ENCODE peak calls at places on chromosomes 16 and 17, in nine cellular contexts. H is OCI-LY7, Z is fibroblast of lung, M is HFFc6, F is psoas muscle, Q is BE2C, R is MM.1S, K is tibial nerve, S is IMR-90. G is an unnamed sample.

GRCh38 chr16:67562526-67562917 is at the start of gene CTCF:
- DNase-seq in H (peak), Z (peak), M (peak), F (peak), Q (peak), R (peak), K (peak), S (peak), G (peak)

GRCh38 chr16:88754912-88755744 is 29.9 kb downstream of the PIEZO1 start:
- DNase-seq in H (peak), Z (peak), M (peak), F (no peak), Q (no peak), R (no peak), K (no peak), S (peak), G (no peak)

GRCh38 chr16:12298285-12298684 is 321.8 kb downstream of the SNX29 start:
- DNase-seq in H (no peak), Z (no peak), M (no peak), F (no peak), Q (no peak), R (no peak), K (no peak), S (no peak), G (no peak)

GRCh38 chr16:69820926-69821541 is 58.9 kb downstream of the WWP2 start:
- DNase-seq in H (no peak), Z (peak), M (no peak), F (peak), Q (no peak), R (no peak), K (no peak), S (peak), G (no peak)

GRCh38 chr16:85871756-85872155 is 27.2 kb upstream of the IRF8 start:
- DNase-seq in H (no peak), Z (no peak), M (no peak), F (no peak), Q (no peak), R (no peak), K (no peak), S (no peak), G (no peak)

GRCh38 chr17:75763613-75764416 is 1.2 kb downstream of the GALK1 start:
- DNase-seq in H (no peak), Z (no peak), M (no peak), F (no peak), Q (no peak), R (no peak), K (no peak), S (no peak), G (no peak)

GRCh38 chr17:66281671-66282369 is 20.6 kb upstream of the PRKCA start:
- DNase-seq in H (no peak), Z (peak), M (no peak), F (no peak), Q (no peak), R (no peak), K (no peak), S (no peak), G (no peak)

GRCh38 chr16:48284772-48285409 is 37.6 kb upstream of the ABCC11 start:
- DNase-seq in H (no peak), Z (peak), M (no peak), F (no peak), Q (no peak), R (peak), K (no peak), S (no peak), G (no peak)

GRCh38 chr16:2150418-2151187 is 2.2 kb downstream of the RAB26 start:
- DNase-seq in H (peak), Z (peak), M (no peak), F (no peak), Q (peak), R (no peak), K (no peak), S (peak), G (peak)

GRCh38 chr16:81816793-81817210 is 37.7 kb downstream of the PLCG2 start:
- DNase-seq in H (peak), Z (no peak), M (no peak), F (no peak), Q (no peak), R (peak), K (no peak), S (no peak), G (no peak)

GRCh38 chr17:3208484-3208883 is 1.0 kb downstream of the OR1A1 start:
- DNase-seq in H (no peak), Z (no peak), M (no peak), F (no peak), Q (no peak), R (no peak), K (no peak), S (no peak), G (no peak)

GRCh38 chr17:61884864-61885263 is 21.5 kb upstream of the BRIP1 start:
- DNase-seq in H (no peak), Z (no peak), M (no peak), F (no peak), Q (no peak), R (no peak), K (no peak), S (no peak), G (no peak)

GRCh38 chr17:61265397-61265796 is 134.2 kb upstream of the TBX2 start:
- DNase-seq in H (no peak), Z (peak), M (no peak), F (no peak), Q (no peak), R (no peak), K (no peak), S (no peak), G (no peak)

GRCh38 chr16:57143125-57143965 is 42.5 kb downstream of the PSME3IP1 start:
- DNase-seq in H (no peak), Z (no peak), M (no peak), F (no peak), Q (no peak), R (no peak), K (peak), S (no peak), G (no peak)

GRCh38 chr16:66928702-66929388 is 3.5 kb upstream of the RRAD start:
- DNase-seq in H (peak), Z (no peak), M (peak), F (peak), Q (peak), R (no peak), K (no peak), S (peak), G (no peak)

GRCh38 chr16:66354321-66354854 is 12.1 kb upstream of the CDH5 start:
- DNase-seq in H (no peak), Z (no peak), M (no peak), F (no peak), Q (no peak), R (no peak), K (no peak), S (no peak), G (no peak)

GRCh38 chr17:13735444-13735843 is 133.7 kb upstream of the HS3ST3A1 start:
- DNase-seq in H (no peak), Z (peak), M (peak), F (no peak), Q (no peak), R (no peak), K (no peak), S (peak), G (no peak)

GRCh38 chr17:4407216-4407615 is 26.5 kb upstream of the SPNS3 start:
- DNase-seq in H (no peak), Z (no peak), M (peak), F (no peak), Q (no peak), R (no peak), K (no peak), S (no peak), G (no peak)

GRCh38 chr16:30051518-30051917 is 14.0 kb upstream of the ALDOA start:
- DNase-seq in H (no peak), Z (peak), M (peak), F (no peak), Q (no peak), R (no peak), K (no peak), S (peak), G (no peak)

GRCh38 chr16:77540656-77541055 is 105.8 kb upstream of the ADAMTS18 start:
- DNase-seq in H (no peak), Z (peak), M (no peak), F (no peak), Q (no peak), R (peak), K (no peak), S (no peak), G (no peak)

DNA sequence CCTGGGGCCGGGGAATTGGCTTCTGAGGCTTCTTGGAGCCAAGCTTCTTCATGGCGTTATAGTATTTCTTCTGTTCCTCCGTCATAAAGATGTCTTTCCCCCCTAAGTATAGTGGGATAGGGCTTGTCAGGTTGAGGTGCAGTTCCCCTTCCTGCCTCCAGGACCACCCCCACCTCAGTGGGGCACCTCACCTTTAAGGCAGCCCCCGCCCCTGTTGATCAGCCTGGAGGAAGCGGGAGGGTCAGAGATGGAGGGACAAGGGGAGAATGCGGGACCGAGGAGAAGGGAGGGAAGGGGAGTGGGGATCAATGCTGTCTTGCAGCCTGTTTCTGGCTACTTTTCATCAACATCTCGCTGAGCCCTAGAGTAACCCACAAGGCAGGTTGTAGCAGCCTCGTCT is 11.6 kb upstream of the CD79B start:
- DNase-seq in H (no peak), Z (no peak), M (no peak), F (no peak), Q (no peak), R (no peak), K (no peak), S (no peak), G (no peak)
- TF ChIP-seq CTCF in H (peak), Z (peak), M (peak), F (no peak), Q (peak), R (peak), K (no peak), S (no peak), G (peak)

DNA sequence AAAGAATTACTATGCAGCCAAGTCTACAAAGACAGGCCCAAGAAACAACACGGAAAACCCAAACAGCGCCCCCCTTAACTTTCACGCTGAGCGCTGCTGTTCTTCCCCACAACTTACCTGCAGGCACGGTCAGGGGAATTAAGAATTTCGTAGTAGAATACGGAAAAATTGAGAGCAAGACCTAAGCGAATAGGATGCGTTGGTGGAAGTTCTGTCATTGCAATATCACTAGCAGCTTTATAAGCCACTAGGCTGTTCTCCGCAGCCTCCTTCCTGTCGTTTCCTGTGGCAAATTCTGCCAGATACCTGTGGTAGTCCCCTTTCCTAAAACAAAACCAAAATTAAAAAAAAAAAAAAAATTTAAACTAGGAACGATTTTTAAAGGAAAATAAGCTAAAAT is 39.0 kb downstream of the YWHAE start:
- DNase-seq in H (no peak), Z (no peak), M (no peak), F (no peak), Q (no peak), R (no peak), K (no peak), S (no peak), G (no peak)
- TF ChIP-seq CTCF in H (peak), Z (no peak), M (peak), F (no peak), Q (no peak), R (no peak), K (no peak), S (no peak), G (no peak)

DNA sequence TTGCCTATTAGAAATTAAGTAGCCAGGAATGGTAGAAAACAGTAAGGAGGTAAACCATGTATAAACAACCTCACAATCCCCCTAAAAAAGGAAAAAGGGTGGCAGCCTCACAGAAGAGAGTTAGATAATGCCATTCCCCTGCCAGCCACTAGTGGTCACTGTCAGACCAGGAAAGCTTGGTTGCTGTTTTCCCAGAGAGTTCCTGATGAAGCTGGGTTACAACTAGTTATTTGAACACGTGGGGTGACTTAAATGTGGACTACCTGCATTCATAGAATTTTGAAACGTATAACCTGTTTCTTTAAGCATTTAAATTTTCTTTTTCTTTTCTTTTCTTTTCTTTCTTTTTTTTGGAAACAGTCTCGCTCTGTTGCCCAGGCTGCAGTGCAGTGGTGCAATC is 5.8 kb downstream of the GPRC5C start:
- DNase-seq in H (peak), Z (no peak), M (no peak), F (no peak), Q (no peak), R (no peak), K (no peak), S (no peak), G (peak)
- TF ChIP-seq CTCF in H (peak), Z (peak), M (peak), F (peak), Q (peak), R (peak), K (peak), S (peak), G (peak)

GRCh38 chr16:73173396-73173795 is 125.5 kb upstream of the ZFHX3 start:
- DNase-seq in H (no peak), Z (peak), M (no peak), F (no peak), Q (no peak), R (no peak), K (no peak), S (no peak), G (no peak)

GRCh38 chr16:73171901-73172619 is 124.1 kb upstream of the ZFHX3 start:
- DNase-seq in H (no peak), Z (no peak), M (no peak), F (no peak), Q (no peak), R (no peak), K (no peak), S (no peak), G (no peak)

GRCh38 chr16:73170587-73170986 is 122.7 kb upstream of the ZFHX3 start:
- DNase-seq in H (no peak), Z (no peak), M (no peak), F (no peak), Q (no peak), R (no peak), K (no peak), S (no peak), G (no peak)

GRCh38 chr16:73171380-73171779 is 123.5 kb upstream of the ZFHX3 start:
- DNase-seq in H (no peak), Z (peak), M (no peak), F (no peak), Q (no peak), R (no peak), K (no peak), S (no peak), G (no peak)

GRCh38 chr16:73172621-73173312 is 124.8 kb upstream of the ZFHX3 start:
- DNase-seq in H (no peak), Z (peak), M (peak), F (peak), Q (peak), R (no peak), K (peak), S (peak), G (no peak)
- TF ChIP-seq CTCF in H (no peak), Z (peak), M (peak), F (peak), Q (peak), R (no peak), K (no peak), S (peak), G (peak)